ENCODE peak calls at places on chromosomes 6 and 20, in four cellular contexts. One of them, this sample, is unnamed.

GRCh38 chr6:56525976-56526375 is 116.7 kb downstream of the DST start:
- DNase-seq in HepG2: no peak
- DNase-seq in H1: no peak
- DNase-seq in GM12878: no peak
- DNase-seq in this sample: no peak

GRCh38 chr20:33681728-33682353 is 4.3 kb downstream of the E2F1 start:
- DNase-seq in HepG2: no peak
- DNase-seq in H1: no peak
- DNase-seq in GM12878: no peak
- DNase-seq in this sample: no peak

GRCh38 chr6:161549977-161550655 is 276.3 kb upstream of the AGPAT4 start:
- DNase-seq in HepG2: peak; percentile 30
- DNase-seq in H1: no peak
- DNase-seq in GM12878: no peak
- DNase-seq in this sample: no peak

GRCh38 chr20:59120491-59120890 is 43.1 kb upstream of the ZNF831 start:
- DNase-seq in HepG2: no peak
- DNase-seq in H1: no peak
- DNase-seq in GM12878: no peak
- DNase-seq in this sample: no peak

GRCh38 chr20:23086931-23087411 is 847 bp upstream of the CD93 start:
- DNase-seq in HepG2: no peak
- DNase-seq in H1: no peak
- DNase-seq in GM12878: no peak
- DNase-seq in this sample: no peak

GRCh38 chr6:11553824-11554223 is 16.3 kb downstream of the TMEM170B start:
- DNase-seq in HepG2: no peak
- DNase-seq in H1: no peak
- DNase-seq in GM12878: no peak
- DNase-seq in this sample: no peak

GRCh38 chr20:64077094-64077493 is 2.2 kb downstream of the RGS19 start:
- DNase-seq in HepG2: no peak
- DNase-seq in H1: no peak
- DNase-seq in GM12878: no peak
- DNase-seq in this sample: no peak

GRCh38 chr6:26158581-26159416 is 71.6 kb downstream of the HFE start:
- DNase-seq in HepG2: no peak
- DNase-seq in H1: no peak
- DNase-seq in GM12878: peak; percentile 53
- DNase-seq in this sample: no peak

GRCh38 chr20:33945391-33946079 is 48.2 kb upstream of the RALY start:
- DNase-seq in HepG2: peak; percentile 55
- DNase-seq in H1: no peak
- DNase-seq in GM12878: no peak
- DNase-seq in this sample: no peak

GRCh38 chr6:131013495-131013894 is 49.5 kb downstream of the EPB41L2 start:
- DNase-seq in HepG2: no peak
- DNase-seq in H1: no peak
- DNase-seq in GM12878: no peak
- DNase-seq in this sample: no peak

GRCh38 chr6:31340228-31340627 is 16.8 kb downstream of the HLA-B start:
- DNase-seq in HepG2: no peak
- DNase-seq in H1: no peak
- DNase-seq in GM12878: no peak
- DNase-seq in this sample: no peak

DNA sequence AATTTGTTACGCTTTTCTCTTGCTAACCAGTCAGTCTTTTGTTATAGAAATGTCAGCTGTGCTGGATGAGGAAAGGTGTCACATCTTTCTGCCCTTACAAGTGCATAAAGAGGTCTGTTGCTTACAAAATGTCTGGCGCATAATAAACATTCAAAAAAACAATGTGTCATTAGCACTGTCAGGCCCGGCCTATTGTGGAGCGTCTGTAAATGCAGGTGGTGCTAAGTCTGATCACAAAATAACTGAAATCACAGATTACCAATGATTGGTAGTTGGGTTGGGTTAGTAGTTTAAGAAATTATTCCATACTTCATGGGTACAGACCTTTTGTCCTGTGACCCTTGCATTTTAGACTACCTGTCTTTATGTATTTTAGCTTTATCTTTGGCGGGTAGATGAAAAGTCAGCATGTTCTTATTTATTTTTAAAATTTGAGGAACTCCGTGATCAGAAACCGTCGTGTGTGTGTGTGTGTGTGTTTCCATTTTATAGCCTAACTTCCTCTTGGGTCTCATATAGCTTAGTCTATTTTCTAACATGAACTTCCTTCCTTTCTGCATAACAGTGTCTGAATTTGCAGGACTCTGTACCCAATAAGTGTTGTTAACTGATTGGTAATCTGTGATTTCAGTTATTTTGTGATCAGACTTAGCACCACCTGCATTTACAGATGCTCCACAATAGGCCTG is 88.1 kb upstream of the IFNGR1 start:
- DNase-seq in HepG2: no peak
- DNase-seq in H1: no peak
- DNase-seq in GM12878: no peak
- DNase-seq in this sample: no peak
- H3K9ac ChIP-seq in HepG2: no peak overlapping the region
- H3K9ac ChIP-seq in H1: no peak overlapping the region
- H3K9ac ChIP-seq in GM12878: no peak overlapping the region
- H3K9ac ChIP-seq in this sample: no peak overlapping the region

DNA sequence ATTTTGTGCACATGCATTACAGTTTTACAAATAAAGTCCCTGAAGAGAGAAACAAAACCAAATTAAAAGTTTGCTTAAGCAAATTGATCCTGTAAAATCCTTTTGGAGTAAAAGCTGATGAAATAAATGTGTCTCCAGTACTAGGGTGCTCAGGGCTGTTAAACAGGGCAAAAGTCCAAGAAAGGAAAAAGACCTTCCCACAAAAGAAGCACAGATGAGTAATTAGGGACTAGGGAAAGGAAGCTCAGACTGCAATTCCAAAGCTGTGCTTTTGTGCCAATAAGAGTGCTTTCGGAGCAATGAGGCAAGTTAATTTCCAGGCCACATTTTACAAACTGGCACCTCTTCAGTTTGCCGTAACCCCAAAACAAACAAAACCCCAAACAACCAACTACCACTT is 10.4 kb upstream of the RNF182 start:
- DNase-seq in HepG2: no peak
- DNase-seq in H1: no peak
- DNase-seq in GM12878: no peak
- DNase-seq in this sample: no peak
- TF ChIP-seq YY1 in HepG2: no peak
- TF ChIP-seq YY1 in H1: no peak
- TF ChIP-seq YY1 in GM12878: no peak
- TF ChIP-seq YY1 in this sample: no peak

GRCh38 chr6:84119277-84119676 is 85.7 kb downstream of the MRAP2 start:
- DNase-seq in HepG2: no peak
- DNase-seq in H1: no peak
- DNase-seq in GM12878: no peak
- DNase-seq in this sample: no peak
- TF ChIP-seq SUZ12 in HepG2: no peak
- TF ChIP-seq SUZ12 in H1: no peak
- TF ChIP-seq SUZ12 in GM12878: no peak
- TF ChIP-seq SUZ12 in this sample: no peak

GRCh38 chr20:46572181-46572580 is 21.7 kb upstream of the OCSTAMP start:
- DNase-seq in HepG2: no peak
- DNase-seq in H1: no peak
- DNase-seq in GM12878: no peak
- DNase-seq in this sample: no peak

GRCh38 chr20:46572790-46573189 is 22.3 kb upstream of the OCSTAMP start:
- DNase-seq in HepG2: no peak
- DNase-seq in H1: no peak
- DNase-seq in GM12878: no peak
- DNase-seq in this sample: no peak

GRCh38 chr20:46575394-46575793 is 24.9 kb upstream of the OCSTAMP start:
- DNase-seq in HepG2: no peak
- DNase-seq in H1: no peak
- DNase-seq in GM12878: no peak
- DNase-seq in this sample: no peak

GRCh38 chr20:46573234-46573633 is 22.8 kb upstream of the OCSTAMP start:
- DNase-seq in HepG2: no peak
- DNase-seq in H1: no peak
- DNase-seq in GM12878: no peak
- DNase-seq in this sample: no peak

GRCh38 chr20:46573788-46574581 is 23.5 kb upstream of the OCSTAMP start:
- DNase-seq in HepG2: no peak
- DNase-seq in H1: no peak
- DNase-seq in GM12878: no peak
- DNase-seq in this sample: no peak
- H3K9ac ChIP-seq in HepG2: no peak overlapping the region
- H3K9ac ChIP-seq in H1: no peak overlapping the region
- H3K9ac ChIP-seq in GM12878: no peak overlapping the region
- H3K9ac ChIP-seq in this sample: no peak overlapping the region